ENCODE peak calls at places on chromosomes 13 and 19, in nine cellular contexts. C is HEK293T, T is HFF-Myc, J is fibroblast of the conjunctiva, S is osteocyte, R is cardiac fibroblast, Y is AG10803, K is fibroblast of mammary gland, N is ELR. W is an unnamed sample.
A peak's percentile ranks its signal among the peaks of the same experiment; 100 is the strongest.

GRCh38 chr13:88622362-88622973 is 951.3 kb downstream of the SLITRK5 start:
- DNase-seq in C (no peak), T (no peak), J (no peak), S (no peak), R (no peak), Y (no peak), K (no peak), N (peak; percentile 62), W (no peak)

GRCh38 chr19:20039203-20039723 is at the start of gene ZNF682:
- DNase-seq in C (peak; percentile 7), T (peak; percentile 65), J (peak; percentile 89), S (peak; percentile 98), R (peak; percentile 95), Y (peak; percentile 91), K (peak; percentile 92), N (peak; percentile 98), W (peak; percentile 98)

GRCh38 chr13:63190742-63191141 is 1775.1 kb upstream of the PCDH20 start:
- DNase-seq in C (no peak), T (no peak), J (no peak), S (no peak), R (peak; percentile 18), Y (peak; percentile 41), K (peak; percentile 40), N (peak; percentile 81), W (no peak)

GRCh38 chr13:30119476-30119875 is 187.9 kb downstream of the KATNAL1 start:
- DNase-seq in C (no peak), T (peak; percentile 81), J (no peak), S (no peak), R (peak; percentile 65), Y (peak; percentile 94), K (peak; percentile 70), N (peak; percentile 83), W (no peak)

GRCh38 chr13:46181799-46182490 is at the start of gene LCP1:
- DNase-seq in C (no peak), T (no peak), J (no peak), S (no peak), R (no peak), Y (no peak), K (no peak), N (peak; percentile 8), W (peak; percentile 97)

GRCh38 chr19:4061178-4061682 is 5.5 kb downstream of the ZBTB7A start:
- DNase-seq in C (no peak), T (no peak), J (no peak), S (no peak), R (peak; percentile 52), Y (peak; percentile 61), K (peak; percentile 61), N (no peak), W (peak; percentile 46)

GRCh38 chr13:20489185-20489820 is 36.4 kb downstream of the CRYL1 start:
- DNase-seq in C (peak; percentile 29), T (no peak), J (peak; percentile 13), S (no peak), R (peak; percentile 46), Y (no peak), K (peak; percentile 56), N (no peak), W (peak; percentile 55)

GRCh38 chr19:575527-576506 is 3.4 kb downstream of the BSG start:
- DNase-seq in C (no peak), T (no peak), J (no peak), S (peak; percentile 83), R (peak; percentile 72), Y (peak; percentile 45), K (peak; percentile 46), N (peak; percentile 75), W (no peak)

GRCh38 chr13:113989585-113990300 is 15.9 kb upstream of the C13orf46 start:
- DNase-seq in C (no peak), T (no peak), J (no peak), S (no peak), R (no peak), Y (no peak), K (no peak), N (no peak), W (no peak)

GRCh38 chr13:113152894-113153809 is 5.3 kb upstream of the PROZ start:
- DNase-seq in C (no peak), T (no peak), J (no peak), S (peak; percentile 87), R (peak; percentile 41), Y (no peak), K (peak; percentile 28), N (no peak), W (peak; percentile 4)

GRCh38 chr13:52454459-52454824 is 836 bp upstream of the CKAP2 start:
- DNase-seq in C (no peak), T (no peak), J (no peak), S (no peak), R (peak; percentile 4), Y (no peak), K (no peak), N (peak; percentile 38), W (peak; percentile 77)

GRCh38 chr19:35935911-35936737 is at the start of gene LRFN3:
- DNase-seq in C (peak; percentile 82), T (no peak), J (no peak), S (peak; percentile 88), R (peak; percentile 72), Y (peak; percentile 61), K (peak; percentile 59), N (peak; percentile 75), W (peak; percentile 68)

GRCh38 chr19:30206187-30206586 is 166.0 kb upstream of the ZNF536 start:
- DNase-seq in C (no peak), T (no peak), J (no peak), S (peak; percentile 57), R (no peak), Y (no peak), K (no peak), N (no peak), W (no peak)

GRCh38 chr19:3179739-3180293 is 1.2 kb downstream of the S1PR4 start:
- DNase-seq in C (no peak), T (no peak), J (no peak), S (no peak), R (no peak), Y (no peak), K (no peak), N (no peak), W (peak; percentile 34)

GRCh38 chr13:102563267-102563666 is 33.5 kb upstream of the TPP2 start:
- DNase-seq in C (no peak), T (no peak), J (no peak), S (no peak), R (no peak), Y (no peak), K (no peak), N (no peak), W (no peak)

GRCh38 chr13:27076411-27076810 is 95.2 kb downstream of the USP12 start:
- DNase-seq in C (no peak), T (no peak), J (no peak), S (no peak), R (peak; percentile 77), Y (peak; percentile 61), K (no peak), N (no peak), W (no peak)

GRCh38 chr19:16285769-16286564 is 38.7 kb upstream of the KLF2 start:
- DNase-seq in C (no peak), T (no peak), J (no peak), S (no peak), R (no peak), Y (no peak), K (no peak), N (no peak), W (no peak)